ENCODE peak calls at places on chromosomes 16 and 17, in four cellular contexts. H, K, I and V are unnamed samples.

GRCh38 chr16:6016530-6017184 is 919.1 kb upstream of the EEF2KMT start:
- ATAC-seq in H (no peak), K (no peak), I (no peak), V (no peak)

GRCh38 chr16:67767953-67768352 is 38.4 kb downstream of the RANBP10 start:
- ATAC-seq in H (no peak), K (no peak), I (no peak), V (no peak)

GRCh38 chr16:85471469-85472431 is 141.4 kb upstream of the GSE1 start:
- ATAC-seq in H (peak), K (no peak), I (peak), V (no peak)

GRCh38 chr17:33949100-33949499 is 306.0 kb upstream of the CCL2 start:
- ATAC-seq in H (no peak), K (no peak), I (no peak), V (no peak)

GRCh38 chr16:118857-119256 is 19.6 kb downstream of the NPRL3 start:
- ATAC-seq in H (no peak), K (no peak), I (no peak), V (no peak)

GRCh38 chr16:9428355-9429005 is 337.0 kb downstream of the HAPSTR1 start:
- ATAC-seq in H (no peak), K (no peak), I (no peak), V (no peak)

GRCh38 chr16:48384982-48385271 is 286 bp downstream of the SIAH1 start:
- ATAC-seq in H (peak), K (peak), I (peak), V (peak)

GRCh38 chr16:73697336-73697735 is 599.3 kb upstream of the PSMD7 start:
- ATAC-seq in H (no peak), K (no peak), I (no peak), V (no peak)

GRCh38 chr17:40224707-40225092 is 5.6 kb downstream of the WIPF2 start:
- ATAC-seq in H (peak), K (no peak), I (no peak), V (no peak)

GRCh38 chr17:73506470-73507435 is 137.5 kb downstream of the SDK2 start:
- ATAC-seq in H (no peak), K (no peak), I (no peak), V (no peak)

GRCh38 chr16:85777583-85778310 is 21.6 kb downstream of the EMC8 start:
- ATAC-seq in H (no peak), K (no peak), I (peak), V (no peak)

GRCh38 chr16:842061-842476 is 41.5 kb upstream of the GNG13 start:
- ATAC-seq in H (no peak), K (peak), I (no peak), V (no peak)

GRCh38 chr17:40130352-40131042 is 8.7 kb downstream of the MSL1 start:
- ATAC-seq in H (peak), K (peak), I (no peak), V (peak)

GRCh38 chr16:62041401-62041800 is 5.2 kb upstream of the CDH8 start:
- ATAC-seq in H (no peak), K (peak), I (no peak), V (no peak)

GRCh38 chr16:84324439-84325262 is 30.0 kb downstream of the WFDC1 start:
- ATAC-seq in H (no peak), K (no peak), I (no peak), V (no peak)

GRCh38 chr16:55082594-55082982 is 151.9 kb downstream of the IRX5 start:
- ATAC-seq in H (peak), K (peak), I (no peak), V (no peak)

GRCh38 chr16:23801387-23801786 is 34.4 kb upstream of the PRKCB start:
- ATAC-seq in H (peak), K (peak), I (peak), V (peak)

GRCh38 chr16:68400924-68401460 is 47.3 kb downstream of the SMPD3 start:
- ATAC-seq in H (no peak), K (no peak), I (no peak), V (no peak)

GRCh38 chr17:66420961-66421371 is 118.6 kb downstream of the PRKCA start:
- ATAC-seq in H (peak), K (peak), I (no peak), V (peak)